ENCODE peak calls at places on chromosome 22, in nine cellular contexts. U is AG09309; L is activated naive CD8-positive, alpha-beta T cell treated with anti-CD3 and anti-CD28 coated beads, Interleukin-2, amount 50 U/mL, for 24 hours; O is skeletal muscle cell; B is activated CD8-positive, alpha-beta memory T cell treated with anti-CD3 and anti-CD28 coated beads for 1 hour; D is H54; Z is activated T-cell treated with anti-CD3 and anti-CD28 coated beads, Interleukin-2, amount 50 U/mL, for 1 hour; F is esophagus muscularis mucosa; S is WERI-Rb-1. W is an unnamed sample.
A peak's percentile ranks its signal among the peaks of the same experiment; 100 is the strongest.

GRCh38 chr22:46417769-46418168 is 82.3 kb downstream of the TRMU start:
- DNase-seq in S (no peak), B (no peak), U (no peak), F (no peak), L (no peak), Z (no peak), D (no peak), O (no peak), W (no peak)

GRCh38 chr22:26426924-26427323 is 2.1 kb upstream of the ASPHD2 start:
- DNase-seq in S (no peak), Z (no peak), D (no peak), L (no peak), B (no peak), U (no peak), O (no peak), F (no peak), W (no peak)

GRCh38 chr22:36104435-36104834 is 56.1 kb downstream of the APOL3 start:
- DNase-seq in L (no peak), O (no peak), B (no peak), Z (no peak), F (no peak), U (no peak), D (no peak), S (no peak), W (no peak)

GRCh38 chr22:30044369-30044768 is 35.9 kb upstream of the HORMAD2 start:
- DNase-seq in F (no peak), D (peak; percentile 44), O (peak; percentile 95), L (no peak), U (peak; percentile 35), S (no peak), Z (no peak), B (no peak), W (peak; percentile 57)

GRCh38 chr22:44273175-44273574 is 39.6 kb downstream of the SHISAL1 start:
- DNase-seq in O (no peak), Z (no peak), B (no peak), S (no peak), U (no peak), D (no peak), F (no peak), L (no peak), W (no peak)

GRCh38 chr22:38638216-38638615 is 18.0 kb downstream of the FAM227A start:
- DNase-seq in O (no peak), U (no peak), S (no peak), F (no peak), Z (no peak), L (no peak), D (no peak), B (no peak), W (no peak)

GRCh38 chr22:29040385-29041275 is 21.0 kb downstream of the C22orf31 start:
- DNase-seq in B (peak; percentile 42), O (peak; percentile 69), F (no peak), L (peak; percentile 57), Z (peak; percentile 55), U (peak; percentile 79), D (peak; percentile 23), S (peak; percentile 58), W (peak; percentile 43)

GRCh38 chr22:20000246-20001081 is 16.2 kb downstream of the ARVCF start:
- DNase-seq in L (no peak), B (no peak), U (no peak), S (peak; percentile 72), O (no peak), F (no peak), D (no peak), Z (no peak), W (no peak)

GRCh38 chr22:23925020-23925606 is 30.9 kb downstream of the MIF start:
- DNase-seq in O (no peak), L (no peak), Z (no peak), S (no peak), F (no peak), U (no peak), D (no peak), B (no peak), W (no peak)

GRCh38 chr22:31122532-31123291 is at the start of gene INPP5J:
- DNase-seq in L (no peak), S (peak; percentile 70), O (no peak), F (no peak), Z (no peak), U (no peak), B (no peak), D (peak; percentile 73), W (peak; percentile 8)

GRCh38 chr22:45473626-45474237 is 29.0 kb upstream of the FBLN1 start:
- DNase-seq in B (no peak), S (no peak), L (no peak), U (no peak), D (no peak), F (no peak), Z (no peak), O (no peak), W (no peak)

GRCh38 chr22:20953668-20954500 is 13.2 kb upstream of the AIFM3 start:
- DNase-seq in F (no peak), D (no peak), L (no peak), S (no peak), O (no peak), B (no peak), Z (no peak), U (peak; percentile 34), W (no peak)

GRCh38 chr22:19109198-19110063 is 12.8 kb downstream of the DGCR2 start:
- DNase-seq in B (no peak), Z (no peak), S (no peak), F (no peak), U (peak; percentile 60), D (no peak), L (peak; percentile 30), O (peak; percentile 56), W (no peak)

GRCh38 chr22:25114369-25115362 is 85.0 kb upstream of the CRYBB3 start:
- DNase-seq in D (no peak), U (no peak), F (no peak), Z (no peak), S (peak; percentile 59), L (no peak), B (no peak), O (no peak), W (no peak)

GRCh38 chr22:41285441-41285819 is 557 bp downstream of the RANGAP1 start:
- DNase-seq in L (peak; percentile 89), B (peak; percentile 62), D (peak; percentile 77), U (no peak), O (peak; percentile 72), F (no peak), S (peak; percentile 51), Z (peak; percentile 85), W (peak; percentile 75)

GRCh38 chr22:29079218-29079901 is 6.5 kb downstream of the KREMEN1 start:
- DNase-seq in F (no peak), Z (no peak), O (no peak), B (no peak), S (peak; percentile 38), L (no peak), U (no peak), D (no peak), W (no peak)